ENCODE peak calls at places on chromosomes 2 and 18, in four cellular contexts. Y, X, K and E are unnamed samples.

GRCh38 chr18:79612291-79613108 is 67.1 kb upstream of the CTDP1 start:
- DNase-seq in X (peak), Y (no peak), K (no peak), E (no peak)

GRCh38 chr2:140711867-140712266 is 1418.9 kb downstream of the LRP1B start:
- DNase-seq in X (no peak), K (no peak), Y (no peak), E (no peak)

GRCh38 chr2:239259173-239259572 is 141.6 kb downstream of the HDAC4 start:
- DNase-seq in K (no peak), Y (no peak), X (no peak), E (no peak)

GRCh38 chr2:25380586-25381360 is 39.0 kb upstream of the DNMT3A start:
- DNase-seq in K (peak), X (no peak), Y (no peak), E (no peak)

GRCh38 chr18:60060578-60060977 is 160.8 kb downstream of the PMAIP1 start:
- DNase-seq in X (no peak), Y (no peak), K (no peak), E (no peak)

GRCh38 chr2:20106746-20107145 is 55.3 kb upstream of the LAPTM4A start:
- DNase-seq in K (no peak), Y (peak), X (peak), E (peak)

GRCh38 chr2:30349691-30350090 is 97.4 kb upstream of the LCLAT1 start:
- DNase-seq in Y (no peak), X (no peak), K (peak), E (no peak)

GRCh38 chr2:130821867-130822266 is 14.8 kb upstream of the ARHGEF4 start:
- DNase-seq in X (no peak), Y (no peak), K (no peak), E (no peak)

GRCh38 chr2:230928701-230929380 is 3.8 kb upstream of the GPR55 start:
- DNase-seq in K (no peak), Y (no peak), X (no peak), E (no peak)

GRCh38 chr18:5582054-5582453 is 38.3 kb upstream of the EPB41L3 start:
- DNase-seq in K (peak), Y (peak), X (no peak), E (no peak)

GRCh38 chr2:172995323-172996244 is 80.1 kb upstream of the MAP3K20 start:
- DNase-seq in K (peak), X (no peak), Y (peak), E (no peak)

GRCh38 chr2:9263388-9263787 is 56.8 kb downstream of the ASAP2 start:
- DNase-seq in X (no peak), K (no peak), Y (peak), E (no peak)

GRCh38 chr2:232927041-232927792 is 57.2 kb downstream of the SNORC start:
- DNase-seq in Y (peak), X (no peak), K (no peak), E (no peak)

GRCh38 chr2:207362716-207363115 is 167.0 kb upstream of the CREB1 start:
- DNase-seq in X (no peak), K (no peak), Y (no peak), E (no peak)

GRCh38 chr18:50182516-50182915 is 12.4 kb downstream of the MYO5B start:
- DNase-seq in Y (no peak), X (no peak), K (no peak), E (no peak)

GRCh38 chr18:45237639-45238038 is 377.6 kb upstream of the SLC14A2 start:
- DNase-seq in K (no peak), Y (no peak), X (no peak), E (no peak)

GRCh38 chr2:207064128-207064694 is 101.5 kb downstream of the KLF7 start:
- DNase-seq in K (no peak), Y (no peak), X (no peak), E (no peak)

GRCh38 chr18:48832961-48833700 is 117.6 kb downstream of the SMAD7 start:
- DNase-seq in K (peak), Y (peak), X (peak), E (no peak)

GRCh38 chr2:74222300-74222650 is 23.9 kb downstream of the MTHFD2 start:
- DNase-seq in X (no peak), K (no peak), Y (no peak), E (no peak)

GRCh38 chr2:85564144-85564563 is 2.9 kb upstream of the GGCX start:
- DNase-seq in Y (no peak), K (peak), X (no peak), E (no peak)

GRCh38 chr2:129483366-129483765 is 496.1 kb upstream of the RAB6C start:
- DNase-seq in X (no peak), Y (no peak), K (no peak), E (no peak)

GRCh38 chr2:230770804-230771203 is 58.2 kb downstream of the CAB39 start:
- DNase-seq in X (no peak), K (peak), Y (no peak), E (no peak)

GRCh38 chr2:241659150-241659739 is 21.8 kb downstream of the ATG4B start:
- DNase-seq in X (peak), Y (peak), K (peak), E (peak)

GRCh38 chr2:117618607-117619006 is 195.9 kb upstream of the DDX18 start:
- DNase-seq in K (no peak), X (no peak), Y (no peak), E (no peak)

DNA sequence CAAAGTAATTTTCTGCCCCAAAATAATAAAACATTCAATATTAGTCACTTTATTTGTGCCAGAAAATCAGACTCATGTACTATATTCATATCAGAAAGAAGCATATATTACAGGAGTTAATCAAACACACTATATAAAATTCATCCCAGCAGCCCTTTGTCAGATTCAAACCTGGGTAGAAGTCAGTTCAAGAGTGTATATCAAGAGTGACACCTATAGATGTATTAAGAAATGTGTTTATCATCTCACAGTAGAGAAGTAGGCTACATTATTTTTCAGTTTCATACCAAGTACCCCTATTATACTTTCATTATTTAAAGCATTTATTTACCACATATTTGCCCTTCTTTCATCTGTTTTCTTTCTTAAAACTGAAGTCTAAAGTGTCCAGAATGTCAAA is 193.2 kb upstream of the DDX18 start:
- DNase-seq in X (no peak), K (no peak), Y (no peak), E (no peak)
- TF ChIP-seq CTCF in X (no peak), K (no peak), Y (no peak), E (no peak)

GRCh38 chr2:112583497-112584133 is 794 bp upstream of the CHCHD5 start:
- DNase-seq in X (no peak), K (peak), Y (peak), E (no peak)

GRCh38 chr2:112584134-112584890 is at the start of gene CHCHD5:
- DNase-seq in K (peak), Y (peak), X (peak), E (peak)

GRCh38 chr2:112580084-112580483 is 4.3 kb upstream of the CHCHD5 start:
- DNase-seq in Y (no peak), K (no peak), X (no peak), E (no peak)

GRCh38 chr2:112584891-112585250 is 462 bp downstream of the CHCHD5 start:
- DNase-seq in K (no peak), X (no peak), Y (no peak), E (no peak)

GRCh38 chr2:112582314-112582746 is 2.1 kb upstream of the CHCHD5 start:
- DNase-seq in X (no peak), K (peak), Y (peak), E (no peak)
- TF ChIP-seq CTCF in X (peak), K (peak), Y (peak), E (peak)

GRCh38 chr2:118763797-118764196 is 83.7 kb downstream of the EN1 start:
- DNase-seq in Y (peak), K (no peak), X (no peak), E (no peak)
- TF ChIP-seq CTCF in Y (peak), K (no peak), X (no peak), E (peak)

GRCh38 chr2:118186110-118186857 is 98.0 kb downstream of the INSIG2 start:
- DNase-seq in K (peak), Y (peak), X (peak), E (peak)
- TF ChIP-seq CTCF in K (no peak), Y (no peak), X (no peak), E (peak)

GRCh38 chr2:188065386-188065785 is 226.3 kb upstream of the GULP1 start:
- DNase-seq in X (no peak), K (no peak), Y (no peak), E (no peak)
- TF ChIP-seq CTCF in X (no peak), K (peak), Y (no peak), E (no peak)

GRCh38 chr18:23459530-23459921 is 6.4 kb downstream of the RIOK3 start:
- DNase-seq in Y (no peak), X (no peak), K (no peak), E (no peak)

GRCh38 chr18:23458830-23459529 is 5.9 kb downstream of the RIOK3 start:
- DNase-seq in X (no peak), K (peak), Y (no peak), E (no peak)

GRCh38 chr18:23460285-23461273 is 7.5 kb downstream of the RIOK3 start:
- DNase-seq in X (no peak), Y (no peak), K (no peak), E (no peak)

DNA sequence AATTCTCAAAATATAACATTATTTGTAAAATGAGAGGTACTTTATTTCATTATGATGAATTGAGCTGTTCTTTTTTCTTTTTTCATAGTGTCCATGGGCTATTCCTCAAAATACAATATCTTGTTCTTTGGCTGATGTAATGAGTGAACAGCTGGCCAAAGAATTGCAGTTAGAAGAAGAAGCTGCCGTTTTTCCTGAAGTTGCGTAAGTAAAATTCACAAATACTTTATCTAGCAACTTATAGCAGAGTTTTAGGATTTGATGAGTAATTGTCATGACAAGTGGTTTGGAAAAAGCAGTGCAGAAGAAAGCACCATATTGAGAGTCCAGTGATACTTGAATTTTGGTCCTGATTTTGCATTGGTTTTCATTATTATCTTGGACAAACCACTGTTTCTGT is 9.8 kb downstream of the RIOK3 start:
- DNase-seq in X (no peak), Y (no peak), K (peak), E (no peak)
- TF ChIP-seq CTCF in X (no peak), Y (no peak), K (no peak), E (no peak)